ENCODE peak calls at places on chromosomes 2 and 18, in six cellular contexts. H, V, C, N, G and R are unnamed samples.

GRCh38 chr2:82879803-82880202 is 1579.3 kb downstream of the SUCLG1 start:
- DNase-seq in C (no peak), N (no peak), G (peak), V (no peak), H (no peak), R (no peak)

GRCh38 chr2:48531141-48531648 is 1.2 kb downstream of the STON1 start:
- DNase-seq in C (no peak), N (no peak), G (peak), H (no peak), V (no peak), R (peak)

GRCh38 chr18:13219012-13219396 is 444 bp downstream of the LDLRAD4 start:
- DNase-seq in N (no peak), C (no peak), V (no peak), H (no peak), G (no peak), R (peak)

GRCh38 chr18:27143580-27144287 is 41.4 kb downstream of the CHST9 start:
- DNase-seq in G (no peak), H (no peak), C (no peak), V (no peak), N (no peak), R (no peak)

GRCh38 chr2:241135737-241136136 is 13.5 kb downstream of the PASK start:
- DNase-seq in H (peak), C (no peak), G (no peak), V (no peak), N (no peak), R (no peak)

GRCh38 chr2:59804662-59805258 is 748.7 kb downstream of the BCL11A start:
- DNase-seq in C (no peak), N (no peak), H (no peak), V (no peak), G (no peak), R (no peak)

GRCh38 chr2:234580686-234581085 is 83.8 kb upstream of the ARL4C start:
- DNase-seq in C (no peak), G (no peak), V (no peak), N (no peak), H (no peak), R (no peak)

GRCh38 chr2:161576421-161576820 is 47.8 kb upstream of the SLC4A10 start:
- DNase-seq in H (no peak), V (peak), G (no peak), N (no peak), C (no peak), R (peak)

GRCh38 chr2:15588329-15588919 is 3.2 kb upstream of the DDX1 start:
- DNase-seq in N (peak), H (no peak), V (peak), G (peak), C (no peak), R (peak)

GRCh38 chr2:32404691-32405090 is 47.9 kb downstream of the BIRC6 start:
- DNase-seq in V (no peak), G (no peak), H (no peak), C (no peak), N (no peak), R (no peak)

GRCh38 chr18:79965119-79965902 is 868 bp downstream of the HSBP1L1 start:
- DNase-seq in V (no peak), C (peak), H (no peak), N (peak), G (peak), R (peak)

GRCh38 chr2:237198144-237198900 is 112.6 kb downstream of the COPS8 start:
- DNase-seq in G (no peak), N (no peak), H (no peak), V (no peak), C (no peak), R (no peak)

GRCh38 chr2:10166489-10167295 is 44.2 kb downstream of the RRM2 start:
- DNase-seq in H (no peak), N (no peak), V (no peak), G (no peak), C (no peak), R (no peak)

GRCh38 chr18:23943903-23944624 is 70.5 kb upstream of the TTC39C start:
- DNase-seq in G (no peak), N (peak), H (no peak), C (no peak), V (no peak), R (no peak)

GRCh38 chr2:2012505-2012904 is 268.2 kb upstream of the PXDN start:
- DNase-seq in V (no peak), H (no peak), C (no peak), N (no peak), G (no peak), R (no peak)

GRCh38 chr2:184875911-184876310 is 277.6 kb downstream of the ZNF804A start:
- DNase-seq in N (no peak), G (peak), C (no peak), H (no peak), V (no peak), R (no peak)

GRCh38 chr2:55733335-55733734 is 39.7 kb upstream of the PNPT1 start:
- DNase-seq in N (no peak), G (no peak), C (no peak), V (no peak), H (no peak), R (no peak)

GRCh38 chr2:68715353-68716041 is 19.1 kb upstream of the ARHGAP25 start:
- DNase-seq in G (peak), C (no peak), N (no peak), V (peak), H (no peak), R (peak)

GRCh38 chr2:43233218-43234212 is 7.1 kb upstream of the ZFP36L2 start:
- DNase-seq in C (no peak), V (no peak), G (no peak), H (no peak), N (no peak), R (no peak)

GRCh38 chr2:17971531-17971930 is 93.1 kb downstream of the KCNS3 start:
- DNase-seq in G (no peak), V (no peak), C (no peak), N (no peak), H (no peak), R (no peak)

GRCh38 chr18:28183418-28184078 is 6.6 kb upstream of the CDH2 start:
- DNase-seq in C (no peak), V (no peak), N (no peak), H (no peak), G (no peak), R (no peak)

GRCh38 chr2:69095246-69095645 is 82.3 kb downstream of the ANTXR1 start:
- DNase-seq in N (peak), V (no peak), G (no peak), H (no peak), C (no peak), R (no peak)

DNA sequence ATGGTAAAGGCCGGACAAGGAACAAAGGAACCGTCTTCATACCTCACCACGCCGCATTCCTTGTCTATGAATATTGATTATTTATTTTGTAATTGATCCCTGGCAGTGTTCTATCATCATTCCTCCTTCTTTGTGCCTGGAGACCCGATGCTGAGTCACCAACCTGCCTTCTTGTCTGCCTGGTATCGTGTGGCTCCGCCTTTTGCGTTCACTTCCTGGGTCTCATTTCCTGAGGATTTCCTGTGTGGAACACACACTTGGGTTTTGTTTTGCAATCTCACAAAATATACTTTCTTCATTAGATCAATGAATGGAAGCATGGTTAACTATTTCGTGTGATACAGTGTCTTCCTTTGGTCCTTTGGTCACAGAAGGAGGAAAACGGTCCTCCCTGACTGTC is 95.5 kb upstream of the SNTG2 start:
- DNase-seq in V (no peak), C (no peak), N (no peak), H (no peak), G (no peak), R (no peak)
- TF ChIP-seq CTCF in V (no peak), C (no peak), N (no peak), H (no peak), G (no peak), R (no peak)

DNA sequence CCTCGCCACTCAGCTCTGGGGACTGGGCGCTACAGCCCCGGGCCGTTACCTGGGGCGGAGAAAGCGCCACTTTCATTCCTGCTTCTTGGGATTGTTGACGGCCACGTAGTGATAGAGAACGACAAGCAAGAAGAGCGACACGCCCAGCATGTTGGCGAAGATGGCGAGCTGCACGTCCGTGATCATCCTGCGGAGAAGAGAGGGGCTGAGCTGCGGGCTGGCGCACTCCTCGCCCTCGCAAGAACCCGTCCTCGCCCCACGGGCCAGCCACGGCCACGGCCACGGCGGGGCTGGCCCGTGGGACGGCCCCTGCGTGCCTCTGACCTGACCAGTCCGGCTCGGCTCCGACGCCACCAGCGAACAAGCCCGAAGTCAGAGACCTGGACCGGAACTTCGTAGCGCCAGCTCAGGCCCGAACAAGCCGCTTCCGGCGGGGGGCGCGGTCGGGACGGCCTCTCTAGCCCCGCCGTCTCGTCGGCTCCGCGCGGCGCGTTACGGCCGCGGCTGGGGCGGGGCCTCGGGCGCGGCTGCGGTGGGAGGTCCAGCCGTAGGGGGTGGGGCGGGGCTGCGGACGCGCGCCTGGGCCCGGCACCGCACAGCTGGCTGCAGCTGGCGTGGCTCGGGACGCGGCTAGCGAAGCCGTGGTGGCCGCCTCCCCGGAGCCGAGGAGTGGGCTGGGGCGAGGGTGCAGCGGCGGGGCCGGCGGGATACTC is at the start of gene OST4:
- DNase-seq in C (peak), G (peak), H (peak), N (peak), V (peak), R (peak)
- TF ChIP-seq CTCF in C (no peak), G (no peak), H (no peak), N (no peak), V (no peak), R (no peak)

GRCh38 chr2:86703704-86704370 is 16.3 kb upstream of the RMND5A start:
- DNase-seq in H (no peak), G (no peak), V (no peak), N (no peak), C (no peak), R (no peak)
- TF ChIP-seq CTCF in H (no peak), G (no peak), V (no peak), N (no peak), C (no peak), R (no peak)

GRCh38 chr2:129192117-129192516 is 787.3 kb upstream of the RAB6C start:
- DNase-seq in C (no peak), G (no peak), N (no peak), V (no peak), H (no peak), R (peak)
- TF ChIP-seq CTCF in C (peak), G (no peak), N (no peak), V (no peak), H (no peak), R (no peak)

GRCh38 chr2:75605770-75606535 is 40.6 kb upstream of the MRPL19 start:
- DNase-seq in N (peak), V (no peak), H (no peak), C (no peak), G (peak), R (no peak)
- TF ChIP-seq CTCF in N (peak), V (no peak), H (no peak), C (no peak), G (peak), R (no peak)

DNA sequence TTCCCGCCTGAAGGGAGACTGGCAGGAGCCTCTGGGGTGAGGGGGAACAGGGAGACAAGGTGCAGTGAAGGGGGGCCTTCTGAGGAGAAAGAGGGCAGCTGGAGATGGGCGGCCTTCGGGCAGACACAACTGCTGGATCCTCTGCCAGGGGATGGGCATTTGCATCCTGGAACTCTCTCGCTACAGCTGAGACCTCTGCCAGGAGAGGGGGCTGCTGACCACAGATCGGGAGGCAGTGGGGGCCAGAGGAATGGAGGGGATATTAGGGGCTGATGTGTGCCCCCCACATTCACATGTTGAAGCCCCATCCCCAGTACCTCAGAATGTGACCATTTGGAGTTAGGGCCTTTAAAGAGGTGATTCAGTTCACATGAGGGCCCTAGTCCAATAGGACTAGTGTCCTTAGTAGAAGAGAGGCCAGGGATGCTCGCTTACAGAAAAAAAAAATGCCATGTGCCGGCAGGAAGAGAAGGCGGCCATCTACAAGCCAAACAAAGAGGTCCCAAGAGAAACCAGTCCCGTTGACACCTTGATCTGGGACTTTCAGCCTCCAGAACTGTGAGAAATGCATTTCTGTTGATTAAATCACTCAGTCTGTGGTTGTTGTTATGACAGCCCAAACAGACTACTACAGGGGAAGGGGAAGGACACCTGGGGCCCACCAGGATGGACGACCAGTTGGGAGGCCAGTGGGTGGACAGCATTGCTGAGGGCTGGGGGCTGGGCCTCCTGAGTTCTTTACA is 50.0 kb downstream of the TRABD2A start:
- DNase-seq in G (no peak), V (no peak), H (no peak), N (no peak), C (no peak), R (no peak)
- TF ChIP-seq CTCF in G (peak), V (no peak), H (no peak), N (no peak), C (no peak), R (no peak)

GRCh38 chr2:37648316-37649011 is 23.0 kb downstream of the CDC42EP3 start:
- DNase-seq in V (no peak), N (no peak), G (peak), H (peak), C (peak), R (peak)
- TF ChIP-seq CTCF in V (no peak), N (peak), G (peak), H (no peak), C (peak), R (peak)